ENCODE peak calls at places on chromosomes 13 and 19, in ten cellular contexts. One of them, this sample, is unnamed.

GRCh38 chr13:102904408-102904862 is 58.6 kb downstream of the ERCC5 start:
- DNase-seq in substantia nigra: no peak
- DNase-seq in brain microvascular endothelial cell: no peak
- DNase-seq in activated T-cell treated with anti-CD3 and anti-CD28 coated beads for 1 hour: no peak
- DNase-seq in T follicular helper cell: no peak
- DNase-seq in endodermal cell: no peak
- DNase-seq in activated CD4-positive, alpha-beta T cell treated with anti-CD3 and anti-CD28 coated beads, Interleukin-2, amount 10 ng/mL, durations not matched to agents 7 days and 5 days: no peak
- DNase-seq in uterus: no peak
- DNase-seq in DMS53: no peak
- DNase-seq in upper lobe of right lung: no peak
- DNase-seq in this sample: no peak

GRCh38 chr19:32018014-32018413 is 327.4 kb upstream of the ZNF507 start:
- DNase-seq in substantia nigra: no peak
- DNase-seq in brain microvascular endothelial cell: no peak
- DNase-seq in activated T-cell treated with anti-CD3 and anti-CD28 coated beads for 1 hour: no peak
- DNase-seq in T follicular helper cell: no peak
- DNase-seq in endodermal cell: no peak
- DNase-seq in activated CD4-positive, alpha-beta T cell treated with anti-CD3 and anti-CD28 coated beads, Interleukin-2, amount 10 ng/mL, durations not matched to agents 7 days and 5 days: no peak
- DNase-seq in uterus: peak; percentile 79
- DNase-seq in DMS53: no peak
- DNase-seq in upper lobe of right lung: no peak
- DNase-seq in this sample: no peak

GRCh38 chr19:47790398-47790814 is 11.9 kb downstream of the SELENOW start:
- DNase-seq in substantia nigra: peak; percentile 75
- DNase-seq in brain microvascular endothelial cell: peak; percentile 68
- DNase-seq in activated T-cell treated with anti-CD3 and anti-CD28 coated beads for 1 hour: peak; percentile 93
- DNase-seq in T follicular helper cell: peak; percentile 74
- DNase-seq in endodermal cell: peak; percentile 100
- DNase-seq in activated CD4-positive, alpha-beta T cell treated with anti-CD3 and anti-CD28 coated beads, Interleukin-2, amount 10 ng/mL, durations not matched to agents 7 days and 5 days: peak; percentile 88
- DNase-seq in uterus: peak; percentile 80
- DNase-seq in DMS53: peak; percentile 76
- DNase-seq in upper lobe of right lung: peak; percentile 92
- DNase-seq in this sample: peak; percentile 100

GRCh38 chr13:73922728-73923393 is 211.3 kb downstream of the KLF12 start:
- DNase-seq in substantia nigra: no peak
- DNase-seq in brain microvascular endothelial cell: peak; percentile 21
- DNase-seq in activated T-cell treated with anti-CD3 and anti-CD28 coated beads for 1 hour: no peak
- DNase-seq in T follicular helper cell: no peak
- DNase-seq in endodermal cell: no peak
- DNase-seq in activated CD4-positive, alpha-beta T cell treated with anti-CD3 and anti-CD28 coated beads, Interleukin-2, amount 10 ng/mL, durations not matched to agents 7 days and 5 days: no peak
- DNase-seq in uterus: no peak
- DNase-seq in DMS53: no peak
- DNase-seq in upper lobe of right lung: no peak
- DNase-seq in this sample: no peak

GRCh38 chr13:100721885-100722512 is 47.4 kb upstream of the TMTC4 start:
- DNase-seq in substantia nigra: peak; percentile 54
- DNase-seq in brain microvascular endothelial cell: peak; percentile 53
- DNase-seq in activated T-cell treated with anti-CD3 and anti-CD28 coated beads for 1 hour: peak; percentile 46
- DNase-seq in T follicular helper cell: peak; percentile 28
- DNase-seq in endodermal cell: peak; percentile 83
- DNase-seq in activated CD4-positive, alpha-beta T cell treated with anti-CD3 and anti-CD28 coated beads, Interleukin-2, amount 10 ng/mL, durations not matched to agents 7 days and 5 days: peak; percentile 58
- DNase-seq in uterus: no peak
- DNase-seq in DMS53: peak; percentile 49
- DNase-seq in upper lobe of right lung: no peak
- DNase-seq in this sample: peak; percentile 76

GRCh38 chr19:2974342-2974932 is 2.9 kb upstream of the TLE6 start:
- DNase-seq in substantia nigra: no peak
- DNase-seq in brain microvascular endothelial cell: peak; percentile 32
- DNase-seq in activated T-cell treated with anti-CD3 and anti-CD28 coated beads for 1 hour: no peak
- DNase-seq in T follicular helper cell: no peak
- DNase-seq in endodermal cell: no peak
- DNase-seq in activated CD4-positive, alpha-beta T cell treated with anti-CD3 and anti-CD28 coated beads, Interleukin-2, amount 10 ng/mL, durations not matched to agents 7 days and 5 days: no peak
- DNase-seq in uterus: peak; percentile 84
- DNase-seq in DMS53: no peak
- DNase-seq in upper lobe of right lung: peak; percentile 74
- DNase-seq in this sample: no peak

GRCh38 chr13:33380487-33381079 is 95.0 kb upstream of the STARD13 start:
- DNase-seq in substantia nigra: no peak
- DNase-seq in brain microvascular endothelial cell: no peak
- DNase-seq in activated T-cell treated with anti-CD3 and anti-CD28 coated beads for 1 hour: no peak
- DNase-seq in T follicular helper cell: no peak
- DNase-seq in endodermal cell: peak; percentile 57
- DNase-seq in activated CD4-positive, alpha-beta T cell treated with anti-CD3 and anti-CD28 coated beads, Interleukin-2, amount 10 ng/mL, durations not matched to agents 7 days and 5 days: no peak
- DNase-seq in uterus: no peak
- DNase-seq in DMS53: no peak
- DNase-seq in upper lobe of right lung: no peak
- DNase-seq in this sample: no peak

GRCh38 chr19:2661615-2662014 is 40.9 kb downstream of the GNG7 start:
- DNase-seq in substantia nigra: no peak
- DNase-seq in brain microvascular endothelial cell: no peak
- DNase-seq in activated T-cell treated with anti-CD3 and anti-CD28 coated beads for 1 hour: no peak
- DNase-seq in T follicular helper cell: no peak
- DNase-seq in endodermal cell: peak; percentile 71
- DNase-seq in activated CD4-positive, alpha-beta T cell treated with anti-CD3 and anti-CD28 coated beads, Interleukin-2, amount 10 ng/mL, durations not matched to agents 7 days and 5 days: peak; percentile 12
- DNase-seq in uterus: no peak
- DNase-seq in DMS53: peak; percentile 22
- DNase-seq in upper lobe of right lung: no peak
- DNase-seq in this sample: peak; percentile 46

GRCh38 chr19:6740589-6741348 is 1.3 kb downstream of the TRIP10 start:
- DNase-seq in substantia nigra: peak; percentile 31
- DNase-seq in brain microvascular endothelial cell: no peak
- DNase-seq in activated T-cell treated with anti-CD3 and anti-CD28 coated beads for 1 hour: no peak
- DNase-seq in T follicular helper cell: no peak
- DNase-seq in endodermal cell: peak; percentile 87
- DNase-seq in activated CD4-positive, alpha-beta T cell treated with anti-CD3 and anti-CD28 coated beads, Interleukin-2, amount 10 ng/mL, durations not matched to agents 7 days and 5 days: no peak
- DNase-seq in uterus: peak; percentile 63
- DNase-seq in DMS53: no peak
- DNase-seq in upper lobe of right lung: peak; percentile 81
- DNase-seq in this sample: peak; percentile 75

GRCh38 chr13:78228940-78229339 is 310.3 kb upstream of the EDNRB start:
- DNase-seq in substantia nigra: no peak
- DNase-seq in brain microvascular endothelial cell: no peak
- DNase-seq in activated T-cell treated with anti-CD3 and anti-CD28 coated beads for 1 hour: no peak
- DNase-seq in T follicular helper cell: no peak
- DNase-seq in endodermal cell: no peak
- DNase-seq in activated CD4-positive, alpha-beta T cell treated with anti-CD3 and anti-CD28 coated beads, Interleukin-2, amount 10 ng/mL, durations not matched to agents 7 days and 5 days: no peak
- DNase-seq in uterus: no peak
- DNase-seq in DMS53: no peak
- DNase-seq in upper lobe of right lung: no peak
- DNase-seq in this sample: no peak

GRCh38 chr13:37476874-37477273 is 121.7 kb downstream of the POSTN start:
- DNase-seq in substantia nigra: no peak
- DNase-seq in brain microvascular endothelial cell: peak; percentile 45
- DNase-seq in activated T-cell treated with anti-CD3 and anti-CD28 coated beads for 1 hour: no peak
- DNase-seq in T follicular helper cell: no peak
- DNase-seq in endodermal cell: peak; percentile 51
- DNase-seq in activated CD4-positive, alpha-beta T cell treated with anti-CD3 and anti-CD28 coated beads, Interleukin-2, amount 10 ng/mL, durations not matched to agents 7 days and 5 days: no peak
- DNase-seq in uterus: no peak
- DNase-seq in DMS53: no peak
- DNase-seq in upper lobe of right lung: no peak
- DNase-seq in this sample: no peak

GRCh38 chr13:101727118-101727517 is 274.6 kb downstream of the ITGBL1 start:
- DNase-seq in substantia nigra: no peak
- DNase-seq in brain microvascular endothelial cell: no peak
- DNase-seq in activated T-cell treated with anti-CD3 and anti-CD28 coated beads for 1 hour: no peak
- DNase-seq in T follicular helper cell: no peak
- DNase-seq in endodermal cell: no peak
- DNase-seq in activated CD4-positive, alpha-beta T cell treated with anti-CD3 and anti-CD28 coated beads, Interleukin-2, amount 10 ng/mL, durations not matched to agents 7 days and 5 days: no peak
- DNase-seq in uterus: no peak
- DNase-seq in DMS53: no peak
- DNase-seq in upper lobe of right lung: no peak
- DNase-seq in this sample: no peak

GRCh38 chr13:69912576-69913074 is 195.0 kb upstream of the ATXN8OS start:
- DNase-seq in substantia nigra: no peak
- DNase-seq in brain microvascular endothelial cell: no peak
- DNase-seq in activated T-cell treated with anti-CD3 and anti-CD28 coated beads for 1 hour: no peak
- DNase-seq in T follicular helper cell: no peak
- DNase-seq in endodermal cell: peak; percentile 55
- DNase-seq in activated CD4-positive, alpha-beta T cell treated with anti-CD3 and anti-CD28 coated beads, Interleukin-2, amount 10 ng/mL, durations not matched to agents 7 days and 5 days: no peak
- DNase-seq in uterus: no peak
- DNase-seq in DMS53: no peak
- DNase-seq in upper lobe of right lung: no peak
- DNase-seq in this sample: no peak

GRCh38 chr13:43307921-43308433 is 284.6 kb downstream of the DNAJC15 start:
- DNase-seq in substantia nigra: peak; percentile 54
- DNase-seq in brain microvascular endothelial cell: peak; percentile 93
- DNase-seq in activated T-cell treated with anti-CD3 and anti-CD28 coated beads for 1 hour: no peak
- DNase-seq in T follicular helper cell: no peak
- DNase-seq in endodermal cell: peak; percentile 47
- DNase-seq in activated CD4-positive, alpha-beta T cell treated with anti-CD3 and anti-CD28 coated beads, Interleukin-2, amount 10 ng/mL, durations not matched to agents 7 days and 5 days: no peak
- DNase-seq in uterus: peak; percentile 88
- DNase-seq in DMS53: peak; percentile 93
- DNase-seq in upper lobe of right lung: peak; percentile 87
- DNase-seq in this sample: no peak

GRCh38 chr13:36981156-36981743 is 17.9 kb downstream of the ALG5 start:
- DNase-seq in substantia nigra: no peak
- DNase-seq in brain microvascular endothelial cell: no peak
- DNase-seq in activated T-cell treated with anti-CD3 and anti-CD28 coated beads for 1 hour: no peak
- DNase-seq in T follicular helper cell: no peak
- DNase-seq in endodermal cell: no peak
- DNase-seq in activated CD4-positive, alpha-beta T cell treated with anti-CD3 and anti-CD28 coated beads, Interleukin-2, amount 10 ng/mL, durations not matched to agents 7 days and 5 days: no peak
- DNase-seq in uterus: no peak
- DNase-seq in DMS53: peak; percentile 67
- DNase-seq in upper lobe of right lung: no peak
- DNase-seq in this sample: no peak

GRCh38 chr19:38032951-38033350 is 125.9 kb downstream of the SIPA1L3 start:
- DNase-seq in substantia nigra: no peak
- DNase-seq in brain microvascular endothelial cell: no peak
- DNase-seq in activated T-cell treated with anti-CD3 and anti-CD28 coated beads for 1 hour: no peak
- DNase-seq in T follicular helper cell: no peak
- DNase-seq in endodermal cell: no peak
- DNase-seq in activated CD4-positive, alpha-beta T cell treated with anti-CD3 and anti-CD28 coated beads, Interleukin-2, amount 10 ng/mL, durations not matched to agents 7 days and 5 days: no peak
- DNase-seq in uterus: no peak
- DNase-seq in DMS53: no peak
- DNase-seq in upper lobe of right lung: no peak
- DNase-seq in this sample: no peak

GRCh38 chr13:112102243-112102642 is 35.3 kb downstream of the SOX1 start:
- DNase-seq in substantia nigra: no peak
- DNase-seq in brain microvascular endothelial cell: no peak
- DNase-seq in activated T-cell treated with anti-CD3 and anti-CD28 coated beads for 1 hour: no peak
- DNase-seq in T follicular helper cell: no peak
- DNase-seq in endodermal cell: no peak
- DNase-seq in activated CD4-positive, alpha-beta T cell treated with anti-CD3 and anti-CD28 coated beads, Interleukin-2, amount 10 ng/mL, durations not matched to agents 7 days and 5 days: no peak
- DNase-seq in uterus: no peak
- DNase-seq in DMS53: no peak
- DNase-seq in upper lobe of right lung: no peak
- DNase-seq in this sample: no peak

GRCh38 chr19:2867025-2867991 is at the start of gene ZNF556:
- DNase-seq in substantia nigra: peak; percentile 62
- DNase-seq in brain microvascular endothelial cell: no peak
- DNase-seq in activated T-cell treated with anti-CD3 and anti-CD28 coated beads for 1 hour: no peak
- DNase-seq in T follicular helper cell: no peak
- DNase-seq in endodermal cell: peak; percentile 47
- DNase-seq in activated CD4-positive, alpha-beta T cell treated with anti-CD3 and anti-CD28 coated beads, Interleukin-2, amount 10 ng/mL, durations not matched to agents 7 days and 5 days: no peak
- DNase-seq in uterus: peak; percentile 32
- DNase-seq in DMS53: peak; percentile 98
- DNase-seq in upper lobe of right lung: no peak
- DNase-seq in this sample: no peak

GRCh38 chr13:99303863-99304521 is 3.2 kb downstream of the GPR183 start:
- DNase-seq in substantia nigra: peak; percentile 37
- DNase-seq in brain microvascular endothelial cell: no peak
- DNase-seq in activated T-cell treated with anti-CD3 and anti-CD28 coated beads for 1 hour: peak; percentile 25
- DNase-seq in T follicular helper cell: peak; percentile 42
- DNase-seq in endodermal cell: no peak
- DNase-seq in activated CD4-positive, alpha-beta T cell treated with anti-CD3 and anti-CD28 coated beads, Interleukin-2, amount 10 ng/mL, durations not matched to agents 7 days and 5 days: peak; percentile 58
- DNase-seq in uterus: no peak
- DNase-seq in DMS53: no peak
- DNase-seq in upper lobe of right lung: peak; percentile 65
- DNase-seq in this sample: no peak

GRCh38 chr19:38208571-38208970 is 15.5 kb downstream of the DPF1 start:
- DNase-seq in substantia nigra: no peak
- DNase-seq in brain microvascular endothelial cell: no peak
- DNase-seq in activated T-cell treated with anti-CD3 and anti-CD28 coated beads for 1 hour: no peak
- DNase-seq in T follicular helper cell: no peak
- DNase-seq in endodermal cell: no peak
- DNase-seq in activated CD4-positive, alpha-beta T cell treated with anti-CD3 and anti-CD28 coated beads, Interleukin-2, amount 10 ng/mL, durations not matched to agents 7 days and 5 days: no peak
- DNase-seq in uterus: no peak
- DNase-seq in DMS53: no peak
- DNase-seq in upper lobe of right lung: no peak
- DNase-seq in this sample: no peak

GRCh38 chr19:32692727-32693061 is 1.1 kb downstream of the NUDT19 start:
- DNase-seq in substantia nigra: no peak
- DNase-seq in brain microvascular endothelial cell: no peak
- DNase-seq in activated T-cell treated with anti-CD3 and anti-CD28 coated beads for 1 hour: no peak
- DNase-seq in T follicular helper cell: no peak
- DNase-seq in endodermal cell: no peak
- DNase-seq in activated CD4-positive, alpha-beta T cell treated with anti-CD3 and anti-CD28 coated beads, Interleukin-2, amount 10 ng/mL, durations not matched to agents 7 days and 5 days: peak; percentile 13
- DNase-seq in uterus: no peak
- DNase-seq in DMS53: peak; percentile 39
- DNase-seq in upper lobe of right lung: no peak
- DNase-seq in this sample: no peak

GRCh38 chr13:76828316-76828741 is 57.9 kb downstream of the KCTD12 start:
- DNase-seq in substantia nigra: no peak
- DNase-seq in brain microvascular endothelial cell: no peak
- DNase-seq in activated T-cell treated with anti-CD3 and anti-CD28 coated beads for 1 hour: no peak
- DNase-seq in T follicular helper cell: no peak
- DNase-seq in endodermal cell: no peak
- DNase-seq in activated CD4-positive, alpha-beta T cell treated with anti-CD3 and anti-CD28 coated beads, Interleukin-2, amount 10 ng/mL, durations not matched to agents 7 days and 5 days: no peak
- DNase-seq in uterus: no peak
- DNase-seq in DMS53: peak; percentile 2
- DNase-seq in upper lobe of right lung: no peak
- DNase-seq in this sample: no peak

GRCh38 chr19:30557927-30558557 is 185.9 kb downstream of the ZNF536 start:
- DNase-seq in substantia nigra: no peak
- DNase-seq in brain microvascular endothelial cell: no peak
- DNase-seq in activated T-cell treated with anti-CD3 and anti-CD28 coated beads for 1 hour: no peak
- DNase-seq in T follicular helper cell: no peak
- DNase-seq in endodermal cell: peak; percentile 71
- DNase-seq in activated CD4-positive, alpha-beta T cell treated with anti-CD3 and anti-CD28 coated beads, Interleukin-2, amount 10 ng/mL, durations not matched to agents 7 days and 5 days: no peak
- DNase-seq in uterus: no peak
- DNase-seq in DMS53: no peak
- DNase-seq in upper lobe of right lung: no peak
- DNase-seq in this sample: no peak

GRCh38 chr13:51800456-51800855 is 3.5 kb downstream of the DHRS12 start:
- DNase-seq in substantia nigra: peak; percentile 13
- DNase-seq in brain microvascular endothelial cell: no peak
- DNase-seq in activated T-cell treated with anti-CD3 and anti-CD28 coated beads for 1 hour: no peak
- DNase-seq in T follicular helper cell: no peak
- DNase-seq in endodermal cell: no peak
- DNase-seq in activated CD4-positive, alpha-beta T cell treated with anti-CD3 and anti-CD28 coated beads, Interleukin-2, amount 10 ng/mL, durations not matched to agents 7 days and 5 days: no peak
- DNase-seq in uterus: no peak
- DNase-seq in DMS53: no peak
- DNase-seq in upper lobe of right lung: no peak
- DNase-seq in this sample: no peak